ENCODE peak calls at places on chromosomes 4 and X, in six cellular contexts. One of them, this sample, is unnamed.

GRCh38 chrX:666762-667161 is 36.2 kb downstream of the SHOX start:
- DNase-seq in GM19239: no peak
- DNase-seq in renal cortical epithelial cell: no peak
- DNase-seq in activated CD4-positive, alpha-beta T cell treated with anti-CD3 and anti-CD28 coated beads, Interleukin-2, amount 10 ng/mL, durations not matched to agents 7 days and 5 days: no peak
- DNase-seq in kidney tubule cell: no peak
- DNase-seq in ovary: no peak
- DNase-seq in this sample: no peak

GRCh38 chr4:16225996-16226815 is at the start of gene TAPT1:
- DNase-seq in GM19239: peak; percentile 61
- DNase-seq in renal cortical epithelial cell: no peak
- DNase-seq in activated CD4-positive, alpha-beta T cell treated with anti-CD3 and anti-CD28 coated beads, Interleukin-2, amount 10 ng/mL, durations not matched to agents 7 days and 5 days: peak; percentile 73
- DNase-seq in kidney tubule cell: peak; percentile 80
- DNase-seq in ovary: peak; percentile 80
- DNase-seq in this sample: peak; percentile 67

GRCh38 chr4:185903205-185903604 is 91.2 kb upstream of the SORBS2 start:
- DNase-seq in GM19239: no peak
- DNase-seq in renal cortical epithelial cell: peak; percentile 42
- DNase-seq in activated CD4-positive, alpha-beta T cell treated with anti-CD3 and anti-CD28 coated beads, Interleukin-2, amount 10 ng/mL, durations not matched to agents 7 days and 5 days: no peak
- DNase-seq in kidney tubule cell: peak; percentile 64
- DNase-seq in ovary: no peak
- DNase-seq in this sample: no peak

GRCh38 chr4:80197132-80197573 is at the start of gene PRDM8:
- DNase-seq in GM19239: no peak
- DNase-seq in renal cortical epithelial cell: no peak
- DNase-seq in activated CD4-positive, alpha-beta T cell treated with anti-CD3 and anti-CD28 coated beads, Interleukin-2, amount 10 ng/mL, durations not matched to agents 7 days and 5 days: peak; percentile 19
- DNase-seq in kidney tubule cell: no peak
- DNase-seq in ovary: no peak
- DNase-seq in this sample: no peak

GRCh38 chr4:175671491-175671934 is 140.6 kb downstream of the GPM6A start:
- DNase-seq in GM19239: no peak
- DNase-seq in renal cortical epithelial cell: no peak
- DNase-seq in activated CD4-positive, alpha-beta T cell treated with anti-CD3 and anti-CD28 coated beads, Interleukin-2, amount 10 ng/mL, durations not matched to agents 7 days and 5 days: no peak
- DNase-seq in kidney tubule cell: no peak
- DNase-seq in ovary: no peak
- DNase-seq in this sample: peak; percentile 34

GRCh38 chrX:32530802-32531403 is 680.4 kb downstream of the DMD start:
- DNase-seq in GM19239: no peak
- DNase-seq in renal cortical epithelial cell: peak; percentile 20
- DNase-seq in activated CD4-positive, alpha-beta T cell treated with anti-CD3 and anti-CD28 coated beads, Interleukin-2, amount 10 ng/mL, durations not matched to agents 7 days and 5 days: peak; percentile 14
- DNase-seq in kidney tubule cell: peak; percentile 44
- DNase-seq in ovary: peak; percentile 18
- DNase-seq in this sample: no peak

GRCh38 chrX:116824785-116825184 is 362.0 kb upstream of the CT83 start:
- DNase-seq in GM19239: no peak
- DNase-seq in renal cortical epithelial cell: no peak
- DNase-seq in activated CD4-positive, alpha-beta T cell treated with anti-CD3 and anti-CD28 coated beads, Interleukin-2, amount 10 ng/mL, durations not matched to agents 7 days and 5 days: no peak
- DNase-seq in kidney tubule cell: no peak
- DNase-seq in ovary: no peak
- DNase-seq in this sample: no peak

GRCh38 chrX:6707497-6707896 is 172.6 kb upstream of the VCX3A start:
- DNase-seq in GM19239: no peak
- DNase-seq in renal cortical epithelial cell: no peak
- DNase-seq in activated CD4-positive, alpha-beta T cell treated with anti-CD3 and anti-CD28 coated beads, Interleukin-2, amount 10 ng/mL, durations not matched to agents 7 days and 5 days: no peak
- DNase-seq in kidney tubule cell: no peak
- DNase-seq in ovary: no peak
- DNase-seq in this sample: no peak

GRCh38 chrX:52353838-52354237 is 15.0 kb upstream of the XAGE2 start:
- DNase-seq in GM19239: no peak
- DNase-seq in renal cortical epithelial cell: peak; percentile 47
- DNase-seq in activated CD4-positive, alpha-beta T cell treated with anti-CD3 and anti-CD28 coated beads, Interleukin-2, amount 10 ng/mL, durations not matched to agents 7 days and 5 days: no peak
- DNase-seq in kidney tubule cell: peak; percentile 86
- DNase-seq in ovary: no peak
- DNase-seq in this sample: no peak

GRCh38 chr4:15392053-15392805 is 35.6 kb upstream of the C1QTNF7 start:
- DNase-seq in GM19239: no peak
- DNase-seq in renal cortical epithelial cell: no peak
- DNase-seq in activated CD4-positive, alpha-beta T cell treated with anti-CD3 and anti-CD28 coated beads, Interleukin-2, amount 10 ng/mL, durations not matched to agents 7 days and 5 days: no peak
- DNase-seq in kidney tubule cell: no peak
- DNase-seq in ovary: no peak
- DNase-seq in this sample: no peak

GRCh38 chrX:94265323-94265722 is 591.3 kb downstream of the FAM133A start:
- DNase-seq in GM19239: no peak
- DNase-seq in renal cortical epithelial cell: no peak
- DNase-seq in activated CD4-positive, alpha-beta T cell treated with anti-CD3 and anti-CD28 coated beads, Interleukin-2, amount 10 ng/mL, durations not matched to agents 7 days and 5 days: no peak
- DNase-seq in kidney tubule cell: no peak
- DNase-seq in ovary: no peak
- DNase-seq in this sample: no peak

GRCh38 chr4:5918331-5919030 is 25.6 kb upstream of the CRMP1 start:
- DNase-seq in GM19239: no peak
- DNase-seq in renal cortical epithelial cell: no peak
- DNase-seq in activated CD4-positive, alpha-beta T cell treated with anti-CD3 and anti-CD28 coated beads, Interleukin-2, amount 10 ng/mL, durations not matched to agents 7 days and 5 days: no peak
- DNase-seq in kidney tubule cell: no peak
- DNase-seq in ovary: no peak
- DNase-seq in this sample: no peak

GRCh38 chr4:184838249-184839074 is 12.7 kb upstream of the ACSL1 start:
- DNase-seq in GM19239: no peak
- DNase-seq in renal cortical epithelial cell: no peak
- DNase-seq in activated CD4-positive, alpha-beta T cell treated with anti-CD3 and anti-CD28 coated beads, Interleukin-2, amount 10 ng/mL, durations not matched to agents 7 days and 5 days: no peak
- DNase-seq in kidney tubule cell: peak; percentile 62
- DNase-seq in ovary: no peak
- DNase-seq in this sample: no peak